ENCODE peak calls at places on chromosomes 16 and 17, in ten cellular contexts. One of them, this sample, is unnamed. For H3K36me3 and H3K9me3, the result is how much of the 10 kb centered on the place peaks cover.

GRCh38 chr17:55420067-55420775 is 1.4 kb downstream of the MMD start:
- DNase-seq in fibroblast of lung: no peak
- DNase-seq in heart left ventricle: no peak
- DNase-seq in ovary: no peak
- DNase-seq in cardiac muscle cell: no peak
- DNase-seq in CD8-positive, alpha-beta memory T cell: no peak
- DNase-seq in IMR-90: no peak
- DNase-seq in stomach: peak
- DNase-seq in CD8-positive, alpha-beta T cell: peak
- DNase-seq in psoas muscle: no peak
- DNase-seq in this sample: no peak

GRCh38 chr17:28151001-28151400 is 108.5 kb downstream of the NLK start:
- DNase-seq in CD8-positive, alpha-beta memory T cell: no peak
- DNase-seq in fibroblast of lung: no peak
- DNase-seq in cardiac muscle cell: no peak
- DNase-seq in stomach: no peak
- DNase-seq in heart left ventricle: no peak
- DNase-seq in IMR-90: no peak
- DNase-seq in ovary: no peak
- DNase-seq in CD8-positive, alpha-beta T cell: no peak
- DNase-seq in psoas muscle: no peak
- DNase-seq in this sample: no peak

GRCh38 chr17:13385481-13385907 is 216.2 kb downstream of the HS3ST3A1 start:
- DNase-seq in stomach: no peak
- DNase-seq in heart left ventricle: no peak
- DNase-seq in psoas muscle: no peak
- DNase-seq in CD8-positive, alpha-beta T cell: no peak
- DNase-seq in cardiac muscle cell: peak
- DNase-seq in ovary: no peak
- DNase-seq in CD8-positive, alpha-beta memory T cell: no peak
- DNase-seq in IMR-90: peak
- DNase-seq in fibroblast of lung: peak
- DNase-seq in this sample: no peak

GRCh38 chr17:68955181-68955841 is at the start of gene ABCA8:
- DNase-seq in cardiac muscle cell: peak
- DNase-seq in CD8-positive, alpha-beta memory T cell: no peak
- DNase-seq in psoas muscle: no peak
- DNase-seq in fibroblast of lung: peak
- DNase-seq in ovary: peak
- DNase-seq in stomach: no peak
- DNase-seq in IMR-90: peak
- DNase-seq in heart left ventricle: peak
- DNase-seq in CD8-positive, alpha-beta T cell: no peak
- DNase-seq in this sample: peak

GRCh38 chr17:8123695-8124349 is at the start of gene HES7:
- DNase-seq in IMR-90: peak
- DNase-seq in cardiac muscle cell: no peak
- DNase-seq in psoas muscle: no peak
- DNase-seq in CD8-positive, alpha-beta memory T cell: no peak
- DNase-seq in heart left ventricle: peak
- DNase-seq in CD8-positive, alpha-beta T cell: no peak
- DNase-seq in stomach: no peak
- DNase-seq in fibroblast of lung: no peak
- DNase-seq in ovary: peak
- DNase-seq in this sample: no peak

GRCh38 chr17:66255112-66255511 is 25.9 kb upstream of the APOH start:
- DNase-seq in CD8-positive, alpha-beta memory T cell: peak
- DNase-seq in heart left ventricle: peak
- DNase-seq in stomach: no peak
- DNase-seq in ovary: no peak
- DNase-seq in fibroblast of lung: peak
- DNase-seq in cardiac muscle cell: peak
- DNase-seq in IMR-90: peak
- DNase-seq in CD8-positive, alpha-beta T cell: peak
- DNase-seq in psoas muscle: no peak
- DNase-seq in this sample: peak

GRCh38 chr17:29178750-29179231 is 1.4 kb downstream of the MYO18A start:
- DNase-seq in CD8-positive, alpha-beta T cell: no peak
- DNase-seq in stomach: peak
- DNase-seq in IMR-90: no peak
- DNase-seq in fibroblast of lung: no peak
- DNase-seq in CD8-positive, alpha-beta memory T cell: no peak
- DNase-seq in ovary: no peak
- DNase-seq in heart left ventricle: peak
- DNase-seq in psoas muscle: no peak
- DNase-seq in cardiac muscle cell: no peak
- DNase-seq in this sample: no peak

GRCh38 chr17:35566955-35567354 is 6.3 kb upstream of the SLFN14 start:
- DNase-seq in cardiac muscle cell: no peak
- DNase-seq in CD8-positive, alpha-beta memory T cell: no peak
- DNase-seq in ovary: no peak
- DNase-seq in CD8-positive, alpha-beta T cell: no peak
- DNase-seq in heart left ventricle: no peak
- DNase-seq in stomach: no peak
- DNase-seq in psoas muscle: no peak
- DNase-seq in fibroblast of lung: no peak
- DNase-seq in IMR-90: no peak
- DNase-seq in this sample: no peak

GRCh38 chr16:47017636-47018035 is 44.2 kb upstream of the DNAJA2 start:
- DNase-seq in ovary: no peak
- DNase-seq in CD8-positive, alpha-beta T cell: no peak
- DNase-seq in fibroblast of lung: no peak
- DNase-seq in cardiac muscle cell: no peak
- DNase-seq in heart left ventricle: no peak
- DNase-seq in psoas muscle: no peak
- DNase-seq in stomach: no peak
- DNase-seq in IMR-90: no peak
- DNase-seq in CD8-positive, alpha-beta memory T cell: no peak
- DNase-seq in this sample: no peak

GRCh38 chr17:82332669-82333278 is 792 bp downstream of the SECTM1 start:
- DNase-seq in ovary: peak
- DNase-seq in CD8-positive, alpha-beta memory T cell: no peak
- DNase-seq in CD8-positive, alpha-beta T cell: no peak
- DNase-seq in psoas muscle: peak
- DNase-seq in IMR-90: peak
- DNase-seq in fibroblast of lung: peak
- DNase-seq in stomach: peak
- DNase-seq in heart left ventricle: no peak
- DNase-seq in cardiac muscle cell: peak
- DNase-seq in this sample: peak

DNA sequence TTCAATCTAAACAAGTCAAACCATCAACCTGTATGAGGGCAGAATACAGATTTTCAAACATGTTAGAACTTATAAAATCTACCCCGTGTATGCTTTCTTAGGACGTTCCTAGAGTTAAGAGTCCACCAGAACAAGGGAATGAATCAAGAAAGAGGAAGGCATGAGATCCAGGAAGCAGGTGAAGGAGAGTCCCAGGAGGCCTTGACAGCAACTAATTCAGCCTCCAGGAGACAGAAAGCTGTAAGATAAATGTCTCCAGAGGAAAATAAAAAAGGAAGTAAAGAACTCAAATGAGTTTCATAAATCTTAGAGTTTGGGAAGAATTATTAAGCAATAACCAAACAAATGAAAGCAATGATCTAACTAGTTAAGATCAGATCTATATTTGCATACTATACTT is 2.7 kb downstream of the BRD7 start:
- DNase-seq in heart left ventricle: no peak
- DNase-seq in CD8-positive, alpha-beta T cell: no peak
- DNase-seq in CD8-positive, alpha-beta memory T cell: no peak
- DNase-seq in cardiac muscle cell: no peak
- DNase-seq in ovary: no peak
- DNase-seq in stomach: no peak
- DNase-seq in fibroblast of lung: no peak
- DNase-seq in IMR-90: no peak
- DNase-seq in psoas muscle: no peak
- DNase-seq in this sample: no peak
- H3K36me3 ChIP-seq in heart left ventricle: half or more
- H3K36me3 ChIP-seq in CD8-positive, alpha-beta T cell: under half
- H3K36me3 ChIP-seq in CD8-positive, alpha-beta memory T cell: under half
- H3K36me3 ChIP-seq in cardiac muscle cell: under half
- H3K36me3 ChIP-seq in ovary: under half
- H3K36me3 ChIP-seq in stomach: under half
- H3K36me3 ChIP-seq in fibroblast of lung: under half
- H3K36me3 ChIP-seq in IMR-90: under half
- H3K36me3 ChIP-seq in psoas muscle: under half
- H3K36me3 ChIP-seq in this sample: under half

GRCh38 chr17:41975099-41976083 is 8.8 kb downstream of the CNP start:
- DNase-seq in cardiac muscle cell: no peak
- DNase-seq in CD8-positive, alpha-beta memory T cell: no peak
- DNase-seq in IMR-90: peak
- DNase-seq in heart left ventricle: no peak
- DNase-seq in CD8-positive, alpha-beta T cell: no peak
- DNase-seq in fibroblast of lung: peak
- DNase-seq in stomach: no peak
- DNase-seq in psoas muscle: no peak
- DNase-seq in ovary: no peak
- DNase-seq in this sample: peak

GRCh38 chr17:41974031-41974430 is 7.4 kb downstream of the CNP start:
- DNase-seq in fibroblast of lung: no peak
- DNase-seq in psoas muscle: no peak
- DNase-seq in CD8-positive, alpha-beta T cell: no peak
- DNase-seq in CD8-positive, alpha-beta memory T cell: no peak
- DNase-seq in stomach: no peak
- DNase-seq in IMR-90: no peak
- DNase-seq in heart left ventricle: no peak
- DNase-seq in cardiac muscle cell: no peak
- DNase-seq in ovary: no peak
- DNase-seq in this sample: no peak

GRCh38 chr17:41976142-41976768 is 9.7 kb downstream of the CNP start:
- DNase-seq in CD8-positive, alpha-beta T cell: no peak
- DNase-seq in fibroblast of lung: no peak
- DNase-seq in psoas muscle: no peak
- DNase-seq in heart left ventricle: no peak
- DNase-seq in ovary: peak
- DNase-seq in cardiac muscle cell: no peak
- DNase-seq in stomach: no peak
- DNase-seq in CD8-positive, alpha-beta memory T cell: no peak
- DNase-seq in IMR-90: no peak
- DNase-seq in this sample: no peak

GRCh38 chr17:41974658-41975057 is 8.1 kb downstream of the CNP start:
- DNase-seq in ovary: no peak
- DNase-seq in IMR-90: no peak
- DNase-seq in fibroblast of lung: no peak
- DNase-seq in cardiac muscle cell: no peak
- DNase-seq in stomach: no peak
- DNase-seq in psoas muscle: no peak
- DNase-seq in CD8-positive, alpha-beta memory T cell: no peak
- DNase-seq in CD8-positive, alpha-beta T cell: no peak
- DNase-seq in heart left ventricle: no peak
- DNase-seq in this sample: no peak

DNA sequence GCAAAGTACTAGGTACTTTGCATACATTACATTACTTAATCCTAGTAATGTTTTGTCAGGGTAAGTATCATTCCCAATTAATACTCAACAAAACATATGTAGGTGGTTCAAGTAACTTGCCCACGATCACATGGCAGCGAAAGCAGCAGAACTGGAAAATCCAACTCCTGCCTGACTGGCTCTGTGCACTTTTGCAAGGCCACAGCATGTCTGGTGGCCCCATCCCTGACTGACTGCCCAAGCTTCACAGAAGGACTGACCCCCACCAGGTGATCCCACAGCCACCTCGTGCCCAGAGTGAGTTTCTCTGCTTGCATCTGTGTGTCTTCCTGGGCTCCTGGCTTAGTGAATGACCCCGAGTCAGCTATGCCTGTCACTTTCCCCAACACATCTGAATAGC is 11.4 kb downstream of the CNP start:
- DNase-seq in CD8-positive, alpha-beta T cell: no peak
- DNase-seq in cardiac muscle cell: no peak
- DNase-seq in stomach: peak
- DNase-seq in heart left ventricle: no peak
- DNase-seq in fibroblast of lung: no peak
- DNase-seq in psoas muscle: no peak
- DNase-seq in IMR-90: no peak
- DNase-seq in ovary: no peak
- DNase-seq in CD8-positive, alpha-beta memory T cell: no peak
- DNase-seq in this sample: no peak
- H3K9me3 ChIP-seq in CD8-positive, alpha-beta T cell: under half
- H3K9me3 ChIP-seq in cardiac muscle cell: under half
- H3K9me3 ChIP-seq in stomach: under half
- H3K9me3 ChIP-seq in heart left ventricle: under half
- H3K9me3 ChIP-seq in fibroblast of lung: under half
- H3K9me3 ChIP-seq in psoas muscle: under half
- H3K9me3 ChIP-seq in IMR-90: under half
- H3K9me3 ChIP-seq in ovary: under half
- H3K9me3 ChIP-seq in CD8-positive, alpha-beta memory T cell: under half
- H3K9me3 ChIP-seq in this sample: under half

DNA sequence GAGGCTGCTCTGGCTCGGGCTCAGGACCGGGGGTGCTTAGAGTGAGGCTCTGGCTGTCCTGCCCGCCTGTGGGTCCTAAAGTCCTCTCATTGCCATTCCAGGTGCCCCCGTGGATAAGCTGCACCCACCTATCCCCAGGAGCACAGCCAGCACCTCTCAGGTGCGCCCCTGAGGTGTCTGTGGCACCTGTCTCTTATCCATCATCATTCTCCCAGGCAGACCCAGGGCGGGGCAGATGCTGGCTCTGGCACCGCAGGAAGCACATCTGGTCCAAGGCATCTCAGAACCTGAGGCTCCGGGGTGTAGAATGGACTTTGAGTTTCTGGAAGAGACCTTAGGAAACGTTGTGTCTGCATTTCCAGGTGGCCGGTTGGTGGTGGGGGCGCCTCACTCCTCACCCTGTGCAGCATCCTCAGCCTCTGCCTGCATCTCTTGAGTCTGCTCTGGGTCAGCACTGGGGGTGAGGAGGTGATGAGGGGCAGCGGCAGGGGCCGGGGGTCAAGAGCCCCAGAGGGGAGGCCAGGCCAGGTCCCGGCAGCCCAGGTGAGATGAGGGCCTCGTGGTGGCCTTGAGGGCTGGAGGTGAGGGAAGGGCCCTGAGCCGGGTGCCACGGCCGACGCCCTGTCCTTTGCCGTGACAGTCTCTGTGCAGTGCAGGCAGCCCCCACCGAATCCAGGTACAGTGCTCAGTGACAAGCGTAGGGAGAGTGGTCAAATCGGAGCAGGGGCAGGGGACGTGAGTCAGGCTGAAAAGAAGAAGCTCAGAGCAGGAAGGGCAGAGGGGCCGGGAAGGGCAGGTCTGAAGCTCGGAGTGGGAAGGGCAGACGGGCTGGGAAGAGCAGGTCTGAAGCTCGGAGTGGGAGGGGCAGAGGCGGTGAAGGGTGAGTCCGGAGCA is 173.5 kb downstream of the NPIPB11 start:
- DNase-seq in cardiac muscle cell: no peak
- DNase-seq in IMR-90: no peak
- DNase-seq in heart left ventricle: no peak
- DNase-seq in fibroblast of lung: no peak
- DNase-seq in stomach: no peak
- DNase-seq in psoas muscle: no peak
- DNase-seq in ovary: no peak
- DNase-seq in CD8-positive, alpha-beta T cell: no peak
- DNase-seq in CD8-positive, alpha-beta memory T cell: no peak
- DNase-seq in this sample: no peak
- H3K4me3 ChIP-seq in cardiac muscle cell: no peak
- H3K4me3 ChIP-seq in IMR-90: no peak
- H3K4me3 ChIP-seq in heart left ventricle: no peak
- H3K4me3 ChIP-seq in fibroblast of lung: no peak
- H3K4me3 ChIP-seq in stomach: no peak
- H3K4me3 ChIP-seq in psoas muscle: no peak
- H3K4me3 ChIP-seq in ovary: no peak
- H3K4me3 ChIP-seq in CD8-positive, alpha-beta T cell: no peak
- H3K4me3 ChIP-seq in CD8-positive, alpha-beta memory T cell: no peak
- H3K4me3 ChIP-seq in this sample: no peak

GRCh38 chr17:76720941-76721340 is 5.5 kb downstream of the JMJD6 start:
- DNase-seq in IMR-90: no peak
- DNase-seq in CD8-positive, alpha-beta T cell: no peak
- DNase-seq in psoas muscle: no peak
- DNase-seq in heart left ventricle: no peak
- DNase-seq in cardiac muscle cell: no peak
- DNase-seq in fibroblast of lung: no peak
- DNase-seq in ovary: no peak
- DNase-seq in stomach: no peak
- DNase-seq in CD8-positive, alpha-beta memory T cell: no peak
- DNase-seq in this sample: no peak
- H3K36me3 ChIP-seq in IMR-90: half or more
- H3K36me3 ChIP-seq in CD8-positive, alpha-beta T cell: half or more
- H3K36me3 ChIP-seq in psoas muscle: under half
- H3K36me3 ChIP-seq in heart left ventricle: half or more
- H3K36me3 ChIP-seq in cardiac muscle cell: half or more
- H3K36me3 ChIP-seq in fibroblast of lung: under half
- H3K36me3 ChIP-seq in ovary: under half
- H3K36me3 ChIP-seq in stomach: half or more
- H3K36me3 ChIP-seq in CD8-positive, alpha-beta memory T cell: half or more
- H3K36me3 ChIP-seq in this sample: half or more